ENCODE peak calls at places on chromosomes 2 and 18, in four cellular contexts. One of them, this sample, is unnamed.

GRCh38 chr2:214591359-214591758 is 180.5 kb downstream of the VWC2L start:
- DNase-seq in GM12865: no peak
- DNase-seq in midbrain: no peak
- DNase-seq in stimulated activated CD8-positive, alpha-beta memory T cell treated with anti-CD3 and anti-CD28 coated beads, Interleukin-4, amount 100 ng/mL, for 48 hours: no peak
- DNase-seq in this sample: no peak

GRCh38 chr18:27921904-27922541 is 254.9 kb downstream of the CDH2 start:
- DNase-seq in GM12865: no peak
- DNase-seq in midbrain: no peak
- DNase-seq in stimulated activated CD8-positive, alpha-beta memory T cell treated with anti-CD3 and anti-CD28 coated beads, Interleukin-4, amount 100 ng/mL, for 48 hours: no peak
- DNase-seq in this sample: peak

GRCh38 chr2:236712304-236712703 is 142.7 kb downstream of the ACKR3 start:
- DNase-seq in GM12865: no peak
- DNase-seq in midbrain: no peak
- DNase-seq in stimulated activated CD8-positive, alpha-beta memory T cell treated with anti-CD3 and anti-CD28 coated beads, Interleukin-4, amount 100 ng/mL, for 48 hours: no peak
- DNase-seq in this sample: peak

GRCh38 chr2:217512259-217512658 is 490.5 kb downstream of the TNS1 start:
- DNase-seq in GM12865: no peak
- DNase-seq in midbrain: no peak
- DNase-seq in stimulated activated CD8-positive, alpha-beta memory T cell treated with anti-CD3 and anti-CD28 coated beads, Interleukin-4, amount 100 ng/mL, for 48 hours: no peak
- DNase-seq in this sample: no peak

GRCh38 chr2:86370579-86370978 is 33.2 kb upstream of the REEP1 start:
- DNase-seq in GM12865: no peak
- DNase-seq in midbrain: no peak
- DNase-seq in stimulated activated CD8-positive, alpha-beta memory T cell treated with anti-CD3 and anti-CD28 coated beads, Interleukin-4, amount 100 ng/mL, for 48 hours: no peak
- DNase-seq in this sample: no peak

GRCh38 chr2:8663997-8664396 is 17.9 kb upstream of the ID2 start:
- DNase-seq in GM12865: no peak
- DNase-seq in midbrain: no peak
- DNase-seq in stimulated activated CD8-positive, alpha-beta memory T cell treated with anti-CD3 and anti-CD28 coated beads, Interleukin-4, amount 100 ng/mL, for 48 hours: peak
- DNase-seq in this sample: no peak

GRCh38 chr2:203685081-203685621 is 21.3 kb upstream of the CD28 start:
- DNase-seq in GM12865: no peak
- DNase-seq in midbrain: no peak
- DNase-seq in stimulated activated CD8-positive, alpha-beta memory T cell treated with anti-CD3 and anti-CD28 coated beads, Interleukin-4, amount 100 ng/mL, for 48 hours: no peak
- DNase-seq in this sample: peak

GRCh38 chr2:37919631-37920032 is 5.5 kb upstream of the RMDN2 start:
- DNase-seq in GM12865: no peak
- DNase-seq in midbrain: no peak
- DNase-seq in stimulated activated CD8-positive, alpha-beta memory T cell treated with anti-CD3 and anti-CD28 coated beads, Interleukin-4, amount 100 ng/mL, for 48 hours: no peak
- DNase-seq in this sample: no peak

GRCh38 chr2:40130251-40130994 is 321.5 kb downstream of the SLC8A1 start:
- DNase-seq in GM12865: no peak
- DNase-seq in midbrain: no peak
- DNase-seq in stimulated activated CD8-positive, alpha-beta memory T cell treated with anti-CD3 and anti-CD28 coated beads, Interleukin-4, amount 100 ng/mL, for 48 hours: no peak
- DNase-seq in this sample: peak

GRCh38 chr2:190415794-190416729 is 7.9 kb downstream of the MFSD6 start:
- DNase-seq in GM12865: peak
- DNase-seq in midbrain: no peak
- DNase-seq in stimulated activated CD8-positive, alpha-beta memory T cell treated with anti-CD3 and anti-CD28 coated beads, Interleukin-4, amount 100 ng/mL, for 48 hours: no peak
- DNase-seq in this sample: no peak

GRCh38 chr2:234957533-234958135 is 5.8 kb downstream of the SH3BP4 start:
- DNase-seq in GM12865: no peak
- DNase-seq in midbrain: no peak
- DNase-seq in stimulated activated CD8-positive, alpha-beta memory T cell treated with anti-CD3 and anti-CD28 coated beads, Interleukin-4, amount 100 ng/mL, for 48 hours: no peak
- DNase-seq in this sample: no peak

GRCh38 chr2:237474931-237475703 is 11.9 kb upstream of the MLPH start:
- DNase-seq in GM12865: peak
- DNase-seq in midbrain: peak
- DNase-seq in stimulated activated CD8-positive, alpha-beta memory T cell treated with anti-CD3 and anti-CD28 coated beads, Interleukin-4, amount 100 ng/mL, for 48 hours: peak
- DNase-seq in this sample: peak

GRCh38 chr2:219119422-219120043 is 41.1 kb downstream of the NHEJ1 start:
- DNase-seq in GM12865: peak
- DNase-seq in midbrain: peak
- DNase-seq in stimulated activated CD8-positive, alpha-beta memory T cell treated with anti-CD3 and anti-CD28 coated beads, Interleukin-4, amount 100 ng/mL, for 48 hours: peak
- DNase-seq in this sample: peak